ENCODE peak calls at places on chromosome 4, in four cellular contexts. S is effector memory CD4-positive, alpha-beta T cell; N is heart right ventricle; D is nephron progenitor cell. X is an unnamed sample.

GRCh38 chr4:123699823-123700822 is 303.5 kb downstream of the SPRY1 start:
- DNase-seq in D (no peak), N (peak; percentile 13), S (no peak), X (peak; percentile 2)

GRCh38 chr4:4496604-4497372 is 45.1 kb downstream of the STX18 start:
- DNase-seq in D (no peak), N (no peak), S (no peak), X (peak; percentile 40)

GRCh38 chr4:36011381-36011780 is 232.9 kb downstream of the ARAP2 start:
- DNase-seq in N (no peak), D (no peak), S (no peak), X (no peak)

GRCh38 chr4:25908491-25908901 is 5.5 kb upstream of the SMIM20 start:
- DNase-seq in N (no peak), D (no peak), S (no peak), X (no peak)

GRCh38 chr4:144709793-144710525 is 64.0 kb downstream of the HHIP start:
- DNase-seq in N (peak; percentile 18), S (no peak), D (no peak), X (no peak)

GRCh38 chr4:32840461-32841189 is 2120.5 kb downstream of the PCDH7 start:
- DNase-seq in D (no peak), S (no peak), N (no peak), X (no peak)

GRCh38 chr4:24203896-24204295 is 314.0 kb upstream of the PPARGC1A start:
- DNase-seq in D (no peak), S (no peak), N (no peak), X (peak; percentile 19)

GRCh38 chr4:7419961-7420660 is 14.6 kb downstream of the PSAPL1 start:
- DNase-seq in N (no peak), D (no peak), S (no peak), X (no peak)

GRCh38 chr4:5660185-5660584 is 48.2 kb downstream of the EVC2 start:
- DNase-seq in N (no peak), D (no peak), S (no peak), X (no peak)

GRCh38 chr4:124152130-124152529 is 560.4 kb downstream of the ANKRD50 start:
- DNase-seq in N (no peak), D (no peak), S (no peak), X (no peak)

GRCh38 chr4:25862411-25863346 is at the start of gene SEL1L3:
- DNase-seq in D (peak; percentile 74), N (no peak), S (peak; percentile 37), X (peak; percentile 38)

GRCh38 chr4:173538903-173539445 is 8.9 kb upstream of the HAND2 start:
- DNase-seq in S (no peak), D (peak; percentile 10), N (no peak), X (no peak)

GRCh38 chr4:141571368-141571767 is 65.0 kb upstream of the IL15 start:
- DNase-seq in N (no peak), D (no peak), S (no peak), X (no peak)